ENCODE peak calls at places on chromosome 12, in six cellular contexts. V, W, Q, F, E and N are unnamed samples. For H3K36me3, the result is how much of the 10 kb centered on the place peaks cover.

GRCh38 chr12:74317078-74317581 is 220.5 kb upstream of the ATXN7L3B start:
- DNase-seq in W (peak), V (peak), E (no peak), F (no peak), Q (peak), N (peak)

GRCh38 chr12:108338915-108339657 is at the start of gene CMKLR1:
- DNase-seq in F (peak), V (no peak), W (peak), Q (peak), E (peak), N (no peak)

GRCh38 chr12:111398530-111398929 is 7.2 kb upstream of the SH2B3 start:
- DNase-seq in F (no peak), Q (no peak), V (no peak), E (no peak), W (no peak), N (no peak)

GRCh38 chr12:2858944-2859352 is 2.1 kb upstream of the TEX52 start:
- DNase-seq in Q (no peak), W (no peak), F (no peak), V (no peak), E (no peak), N (no peak)

GRCh38 chr12:6226002-6226700 is 26.0 kb downstream of the CD9 start:
- DNase-seq in F (no peak), W (peak), V (no peak), Q (no peak), E (no peak), N (peak)

GRCh38 chr12:96308881-96309280 is 91.4 kb downstream of the CDK17 start:
- DNase-seq in E (no peak), W (no peak), F (no peak), V (no peak), Q (no peak), N (no peak)

GRCh38 chr12:23083267-23083666 is 458.3 kb downstream of the ETNK1 start:
- DNase-seq in Q (no peak), W (peak), F (no peak), V (no peak), E (no peak), N (peak)

GRCh38 chr12:109729837-109730200 is 16.2 kb downstream of the FAM222A start:
- DNase-seq in E (no peak), F (peak), W (no peak), V (no peak), Q (no peak), N (no peak)

GRCh38 chr12:100197486-100197885 is 3.1 kb upstream of the ACTR6 start:
- DNase-seq in E (no peak), F (no peak), Q (no peak), W (no peak), V (no peak), N (peak)

GRCh38 chr12:33370318-33370717 is 69.3 kb downstream of the SYT10 start:
- DNase-seq in E (no peak), V (no peak), F (no peak), W (no peak), Q (no peak), N (no peak)

GRCh38 chr12:74602881-74603523 is 65.4 kb downstream of the ATXN7L3B start:
- DNase-seq in F (no peak), V (no peak), E (no peak), Q (no peak), W (no peak), N (peak)

GRCh38 chr12:75641031-75641780 is 129.8 kb upstream of the KRR1 start:
- DNase-seq in F (no peak), V (peak), Q (no peak), W (peak), E (peak), N (peak)

GRCh38 chr12:106898001-106898966 is 57.4 kb upstream of the TMEM263 start:
- DNase-seq in E (no peak), Q (peak), V (no peak), W (peak), F (no peak), N (no peak)

GRCh38 chr12:47757840-47758583 is 668 bp downstream of the RAPGEF3 start:
- DNase-seq in F (no peak), E (peak), W (no peak), V (no peak), Q (peak), N (no peak)

GRCh38 chr12:124744659-124745467 is 118.8 kb downstream of the SCARB1 start:
- DNase-seq in E (peak), F (peak), Q (no peak), V (peak), W (no peak), N (no peak)

GRCh38 chr12:22986997-22987396 is 362.0 kb downstream of the ETNK1 start:
- DNase-seq in W (no peak), V (no peak), E (no peak), F (no peak), Q (no peak), N (peak)

GRCh38 chr12:120007272-120007671 is 18.2 kb downstream of the BICDL1 start:
- DNase-seq in Q (peak), V (peak), E (no peak), W (no peak), F (no peak), N (no peak)

GRCh38 chr12:113239811-113240331 is 18.6 kb downstream of the TPCN1 start:
- DNase-seq in Q (no peak), E (no peak), V (no peak), F (no peak), W (peak), N (no peak)

GRCh38 chr12:100579844-100580243 is 6.4 kb downstream of the GAS2L3 start:
- DNase-seq in V (no peak), E (no peak), W (no peak), Q (no peak), F (no peak), N (no peak)

GRCh38 chr12:6697584-6698351 is 2.8 kb downstream of the PIANP start:
- DNase-seq in E (peak), F (peak), W (peak), V (peak), Q (peak), N (peak)

GRCh38 chr12:56723889-56724659 is 1.0 kb downstream of the NACA start:
- DNase-seq in W (peak), Q (peak), E (peak), V (peak), F (no peak), N (peak)

DNA sequence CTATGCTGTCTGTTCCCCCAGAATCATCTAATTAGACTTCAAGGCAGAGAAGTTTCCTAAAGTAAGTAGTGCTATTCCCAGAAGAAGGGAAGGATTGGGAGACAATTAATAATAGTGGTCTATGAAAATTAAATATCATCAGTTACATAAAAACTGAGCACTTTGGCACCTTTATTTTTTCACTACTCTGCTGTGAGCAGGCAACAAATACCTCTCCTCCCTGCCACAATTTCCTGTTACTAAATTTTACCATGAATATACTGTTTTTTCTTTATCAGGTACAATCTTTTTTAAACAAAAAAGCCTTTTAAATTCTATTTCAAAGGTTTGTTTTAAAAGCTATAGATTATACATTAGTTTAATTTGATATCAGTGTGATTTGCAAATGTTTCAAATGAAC is 29.4 kb upstream of the KRAS start:
- DNase-seq in Q (no peak), F (no peak), E (no peak), W (no peak), V (no peak), N (no peak)
- H3K4me3 ChIP-seq in Q (no peak), F (no peak), E (no peak), W (no peak), V (no peak), N (no peak)

GRCh38 chr12:95200128-95200973 is 16.9 kb downstream of the FGD6 start:
- DNase-seq in W (no peak), V (no peak), E (no peak), Q (no peak), F (no peak), N (peak)
- H2AFZ ChIP-seq in W (no peak), V (peak), E (no peak), Q (no peak), F (no peak), N (no peak)

DNA sequence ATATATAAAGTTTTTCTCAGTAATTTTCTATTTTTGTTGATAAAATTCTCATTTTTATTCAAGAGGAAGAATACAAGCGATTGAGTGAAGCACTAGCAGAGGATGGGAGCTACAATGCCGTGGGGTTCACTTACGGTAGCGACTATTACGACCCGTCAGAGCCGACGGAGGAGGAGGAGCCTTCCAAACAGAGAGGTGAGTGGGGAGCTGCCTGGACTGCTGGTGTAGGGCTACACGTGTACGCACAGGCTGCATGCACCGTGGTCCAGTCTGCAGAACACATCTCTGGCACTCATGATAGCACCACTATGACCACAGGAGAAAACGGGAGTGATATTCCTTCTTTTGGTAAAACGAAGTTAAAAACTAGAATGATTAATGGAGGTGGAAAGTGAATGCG is 3.9 kb downstream of the SFSWAP start:
- DNase-seq in W (no peak), E (no peak), V (no peak), Q (no peak), F (no peak), N (no peak)
- H3K36me3 ChIP-seq in W (under half), E (half or more), V (half or more), Q (under half), F (half or more), N (under half)

GRCh38 chr12:62724285-62724684 is 210.7 kb downstream of the PPM1H start:
- DNase-seq in E (no peak), F (no peak), Q (no peak), W (no peak), V (no peak), N (no peak)
- H3K4me3 ChIP-seq in E (no peak), F (no peak), Q (no peak), W (no peak), V (no peak), N (no peak)

GRCh38 chr12:46222642-46223041 is 46.2 kb downstream of the SLC38A1 start:
- DNase-seq in Q (no peak), V (no peak), E (no peak), W (no peak), F (no peak), N (no peak)

GRCh38 chr12:46223047-46223446 is 45.8 kb downstream of the SLC38A1 start:
- DNase-seq in E (no peak), W (no peak), V (no peak), Q (no peak), F (no peak), N (no peak)

GRCh38 chr12:46224401-46224800 is 44.4 kb downstream of the SLC38A1 start:
- DNase-seq in V (no peak), W (no peak), E (no peak), Q (no peak), F (no peak), N (no peak)

GRCh38 chr12:46230985-46231384 is 37.9 kb downstream of the SLC38A1 start:
- DNase-seq in W (no peak), V (no peak), Q (no peak), F (no peak), E (no peak), N (no peak)

GRCh38 chr12:46227616-46228015 is 41.2 kb downstream of the SLC38A1 start:
- DNase-seq in V (no peak), E (no peak), F (no peak), W (no peak), Q (no peak), N (no peak)
- H2AFZ ChIP-seq in V (no peak), E (no peak), F (no peak), W (no peak), Q (no peak), N (no peak)

GRCh38 chr12:46259071-46259470 is 9.8 kb downstream of the SLC38A1 start:
- DNase-seq in E (no peak), Q (no peak), F (no peak), W (no peak), V (no peak), N (no peak)
- H3K36me3 ChIP-seq in E (under half), Q (under half), F (under half), W (under half), V (half or more), N (under half)

GRCh38 chr12:50927356-50927755 is 25.0 kb upstream of the HIGD1C start:
- DNase-seq in W (no peak), F (no peak), V (no peak), Q (no peak), E (no peak), N (no peak)

GRCh38 chr12:50929831-50930230 is 22.5 kb upstream of the HIGD1C start:
- DNase-seq in E (no peak), V (no peak), Q (no peak), W (no peak), F (no peak), N (no peak)

GRCh38 chr12:50926415-50926814 is 25.9 kb upstream of the HIGD1C start:
- DNase-seq in Q (no peak), F (no peak), E (no peak), V (peak), W (no peak), N (no peak)

GRCh38 chr12:50927766-50928224 is 24.5 kb upstream of the HIGD1C start:
- DNase-seq in Q (no peak), F (no peak), W (no peak), V (no peak), E (no peak), N (no peak)

DNA sequence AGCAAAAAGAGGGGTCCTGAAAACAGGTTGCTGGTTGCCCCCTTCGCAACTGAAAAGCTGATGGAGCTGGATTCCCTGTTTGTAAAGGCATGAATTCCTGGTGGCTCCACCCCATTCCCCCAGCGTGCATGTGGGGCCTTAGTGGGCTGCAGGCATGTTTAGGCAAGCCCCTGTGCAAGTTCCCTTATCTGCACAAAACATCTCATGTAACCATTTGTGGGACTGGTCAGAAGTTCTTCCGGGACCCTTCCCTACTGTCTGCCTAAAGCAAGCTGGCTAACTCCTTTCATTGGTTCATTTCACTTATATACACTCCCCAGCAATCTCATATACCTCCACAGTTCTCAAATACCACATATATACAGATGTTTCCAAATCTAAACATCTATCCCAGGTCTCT is 24.0 kb upstream of the HIGD1C start:
- DNase-seq in F (no peak), W (no peak), Q (no peak), E (peak), V (peak), N (peak)
- H3K4me3 ChIP-seq in F (no peak), W (peak), Q (no peak), E (no peak), V (peak), N (no peak)

GRCh38 chr12:31736472-31736871 is 7.7 kb upstream of the AMN1 start:
- DNase-seq in Q (no peak), E (peak), V (no peak), W (peak), F (no peak), N (peak)

GRCh38 chr12:31742891-31743290 is 14.1 kb upstream of the AMN1 start:
- DNase-seq in Q (no peak), V (peak), F (no peak), E (no peak), W (no peak), N (no peak)

GRCh38 chr12:31737345-31737744 is 8.5 kb upstream of the AMN1 start:
- DNase-seq in V (no peak), E (no peak), W (no peak), Q (no peak), F (no peak), N (no peak)

GRCh38 chr12:31737763-31738162 is 8.9 kb upstream of the AMN1 start:
- DNase-seq in E (no peak), V (no peak), Q (no peak), F (no peak), W (no peak), N (no peak)

GRCh38 chr12:31740618-31741017 is 11.8 kb upstream of the AMN1 start:
- DNase-seq in W (no peak), F (no peak), E (peak), Q (no peak), V (no peak), N (no peak)
- H2AFZ ChIP-seq in W (no peak), F (no peak), E (peak), Q (no peak), V (no peak), N (no peak)

DNA sequence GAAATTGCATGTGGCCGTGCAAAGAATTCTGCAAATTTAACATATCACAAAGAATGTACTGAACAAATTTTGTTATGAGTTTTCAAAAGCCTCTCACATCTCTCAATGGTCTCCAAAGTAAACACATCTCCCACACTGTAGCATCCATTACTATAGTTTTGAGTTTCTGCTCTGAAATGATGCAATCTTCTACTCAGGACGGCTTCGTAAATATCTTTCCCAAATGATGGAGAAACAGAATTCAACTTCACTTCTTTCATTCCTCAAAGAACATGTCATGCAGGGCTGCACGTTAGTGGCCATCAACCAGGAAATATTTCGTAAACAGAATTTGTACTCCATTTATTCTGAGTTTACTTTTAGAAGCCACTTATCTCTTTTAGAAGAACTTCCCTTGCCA is 17.5 kb downstream of the DUSP6 start:
- DNase-seq in W (no peak), V (no peak), E (no peak), Q (no peak), F (no peak), N (no peak)
- H3K36me3 ChIP-seq in W (under half), V (under half), E (under half), Q (under half), F (under half), N (under half)

DNA sequence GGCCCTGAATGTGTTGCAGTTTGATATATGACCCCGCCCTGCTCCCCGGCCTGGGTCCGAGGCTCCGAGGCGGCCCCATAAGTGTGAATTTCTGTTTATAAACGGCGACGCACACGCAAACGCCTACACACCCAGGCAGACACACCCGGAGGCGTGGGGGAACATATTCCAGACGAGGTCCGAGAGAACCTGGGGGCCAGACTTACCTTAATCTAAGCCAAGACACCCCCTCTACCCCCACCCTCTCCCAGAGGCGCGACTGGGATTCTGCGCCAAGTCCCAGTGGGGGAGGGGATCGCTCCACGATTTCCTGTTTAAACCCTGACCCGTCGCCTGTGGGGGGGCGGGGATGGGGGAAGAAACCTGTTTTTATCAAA is 9.6 kb upstream of the HOXC6 start:
- DNase-seq in Q (no peak), E (no peak), W (no peak), V (peak), F (peak), N (peak)
- H3K4me3 ChIP-seq in Q (no peak), E (peak), W (peak), V (peak), F (peak), N (peak)